ENCODE peak calls at places on chromosomes 3 and 15, in eight cellular contexts. H is activated CD8-positive, alpha-beta T cell treated with anti-CD3 and anti-CD28 coated beads, Interleukin-2, amount 10 ng/mL, durations not matched to agents 7 days and 5 days; N is Right ventricle myocardium superior; A is choroid plexus epithelial cell; C is colonic mucosa; K is dermis microvascular lymphatic vessel endothelial cell; Q is H9; J is activated CD4-positive, CD25-positive, alpha-beta regulatory T cell treated with anti-CD3 and anti-CD28 coated beads, Interleukin-2, amount 50 U/mL, for 72 hours. T is an unnamed sample.
A peak's percentile ranks its signal among the peaks of the same experiment; 100 is the strongest.

GRCh38 chr15:78247895-78248294 is 13.5 kb upstream of the ACSBG1 start:
- DNase-seq in K (no peak), J (no peak), C (no peak), N (no peak), Q (no peak), A (no peak), H (no peak), T (no peak)

GRCh38 chr3:179738998-179739397 is 86.2 kb downstream of the USP13 start:
- DNase-seq in K (no peak), J (no peak), H (no peak), C (no peak), A (no peak), N (no peak), Q (no peak), T (no peak)

GRCh38 chr3:148950806-148951205 is 40.5 kb upstream of the GYG1 start:
- DNase-seq in Q (no peak), H (no peak), A (peak; percentile 46), N (no peak), J (no peak), K (no peak), C (no peak), T (no peak)

GRCh38 chr15:85430406-85431204 is 50.2 kb downstream of the AKAP13 start:
- DNase-seq in A (no peak), Q (no peak), K (no peak), N (no peak), H (no peak), C (no peak), J (no peak), T (no peak)

GRCh38 chr3:123642182-123642956 is 57.5 kb upstream of the HACD2 start:
- DNase-seq in C (peak; percentile 81), K (peak; percentile 80), N (peak; percentile 72), A (peak; percentile 97), Q (peak; percentile 95), H (peak; percentile 77), J (peak; percentile 63), T (peak; percentile 5)

GRCh38 chr3:62600033-62600432 is 226.7 kb upstream of the FEZF2 start:
- DNase-seq in J (no peak), Q (no peak), C (no peak), H (no peak), K (no peak), N (no peak), A (no peak), T (no peak)

GRCh38 chr3:67044955-67045354 is 46.8 kb downstream of the KBTBD8 start:
- DNase-seq in C (no peak), Q (no peak), K (no peak), J (no peak), N (no peak), H (no peak), A (peak; percentile 31), T (no peak)

GRCh38 chr3:194103475-194103874 is 32.5 kb upstream of the HES1 start:
- DNase-seq in H (no peak), K (no peak), N (no peak), Q (no peak), A (no peak), C (no peak), J (no peak), T (peak; percentile 11)

GRCh38 chr15:35290301-35290721 is 205.2 kb upstream of the NANOGP8 start:
- DNase-seq in K (no peak), A (no peak), C (peak; percentile 30), H (no peak), N (no peak), Q (no peak), J (no peak), T (no peak)

GRCh38 chr3:86782271-86782670 is 208.7 kb downstream of the VGLL3 start:
- DNase-seq in J (no peak), C (no peak), A (peak; percentile 22), Q (no peak), K (no peak), H (no peak), N (no peak), T (no peak)

GRCh38 chr15:58348095-58348812 is 83.5 kb upstream of the LIPC start:
- DNase-seq in K (no peak), H (no peak), Q (no peak), N (no peak), A (no peak), C (no peak), J (no peak), T (no peak)

GRCh38 chr3:156580986-156581385 is 26.1 kb upstream of the SSR3 start:
- DNase-seq in C (no peak), A (no peak), H (no peak), J (no peak), Q (no peak), K (no peak), N (no peak), T (no peak)